ENCODE peak calls at places on chromosome 1, in seven cellular contexts. Z is heart right ventricle, I is SJSA1, P is fibroblast of mammary gland, D is AG04450, Q is prostate gland, E is brain microvascular endothelial cell. M is an unnamed sample.
A peak's percentile ranks its signal among the peaks of the same experiment; 100 is the strongest.

GRCh38 chr1:118483245-118484006 is 298.4 kb upstream of the SPAG17 start:
- DNase-seq in Z (no peak), I (no peak), P (no peak), D (no peak), Q (no peak), E (no peak), M (no peak)

GRCh38 chr1:111679541-111679940 is 59.7 kb downstream of the INKA2 start:
- DNase-seq in Z (no peak), I (no peak), P (no peak), D (no peak), Q (no peak), E (no peak), M (no peak)

GRCh38 chr1:91502882-91503184 is 2.2 kb downstream of the CDC7 start:
- DNase-seq in Z (no peak), I (no peak), P (peak; percentile 49), D (no peak), Q (no peak), E (peak; percentile 9), M (peak; percentile 41)

GRCh38 chr1:111955755-111956154 is 33.7 kb downstream of the KCND3 start:
- DNase-seq in Z (no peak), I (no peak), P (peak; percentile 23), D (no peak), Q (no peak), E (no peak), M (no peak)

GRCh38 chr1:58765016-58765415 is 18.8 kb downstream of the JUN start:
- DNase-seq in Z (no peak), I (no peak), P (peak; percentile 31), D (no peak), Q (no peak), E (no peak), M (no peak)

GRCh38 chr1:243482237-243483022 is 226.6 kb downstream of the SDCCAG8 start:
- DNase-seq in Z (no peak), I (no peak), P (peak; percentile 47), D (no peak), Q (no peak), E (peak; percentile 71), M (peak; percentile 62)

GRCh38 chr1:194755241-194755953 is 1569.0 kb upstream of the B3GALT2 start:
- DNase-seq in Z (no peak), I (no peak), P (no peak), D (no peak), Q (no peak), E (no peak), M (no peak)

GRCh38 chr1:230825061-230825803 is 43.1 kb downstream of the C1orf198 start:
- DNase-seq in Z (no peak), I (no peak), P (peak; percentile 89), D (peak; percentile 46), Q (no peak), E (peak; percentile 57), M (peak; percentile 65)

GRCh38 chr1:3914911-3915310 is 14.8 kb upstream of the C1orf174 start:
- DNase-seq in Z (no peak), I (no peak), P (no peak), D (no peak), Q (no peak), E (no peak), M (no peak)

GRCh38 chr1:205630651-205631009 is 1.2 kb downstream of the ELK4 start:
- DNase-seq in Z (no peak), I (no peak), P (no peak), D (no peak), Q (no peak), E (peak; percentile 8), M (no peak)

GRCh38 chr1:64269558-64269884 is 66.1 kb downstream of the UBE2U start:
- DNase-seq in Z (no peak), I (no peak), P (no peak), D (no peak), Q (no peak), E (no peak), M (no peak)

GRCh38 chr1:115469703-115470476 is 131.8 kb upstream of the NGF start:
- DNase-seq in Z (peak; percentile 42), I (peak; percentile 84), P (peak; percentile 54), D (no peak), Q (no peak), E (peak; percentile 66), M (peak; percentile 50)

GRCh38 chr1:200437556-200438203 is 27.8 kb upstream of the ZNF281 start:
- DNase-seq in Z (no peak), I (no peak), P (peak; percentile 40), D (no peak), Q (no peak), E (no peak), M (peak; percentile 29)

GRCh38 chr1:151255381-151255780 is 847 bp downstream of the PSMD4 start:
- DNase-seq in Z (no peak), I (no peak), P (peak; percentile 26), D (no peak), Q (no peak), E (peak; percentile 7), M (no peak)

GRCh38 chr1:59543211-59543668 is 246.3 kb downstream of the FGGY start:
- DNase-seq in Z (no peak), I (no peak), P (no peak), D (no peak), Q (no peak), E (no peak), M (no peak)

GRCh38 chr1:162191396-162192322 is 122.2 kb downstream of the NOS1AP start:
- DNase-seq in Z (no peak), I (no peak), P (no peak), D (no peak), Q (no peak), E (no peak), M (no peak)

GRCh38 chr1:147243228-147243685 is 773 bp downstream of the CHD1L start:
- DNase-seq in Z (peak; percentile 37), I (no peak), P (no peak), D (no peak), Q (no peak), E (no peak), M (no peak)

GRCh38 chr1:173411835-173412742 is 65.0 kb upstream of the PRDX6 start:
- DNase-seq in Z (no peak), I (no peak), P (peak; percentile 93), D (no peak), Q (no peak), E (peak; percentile 78), M (peak; percentile 73)

GRCh38 chr1:24336099-24336498 is 16.9 kb downstream of the GRHL3 start:
- DNase-seq in Z (no peak), I (no peak), P (no peak), D (no peak), Q (no peak), E (no peak), M (no peak)

GRCh38 chr1:59077739-59078503 is 219.0 kb upstream of the FGGY start:
- DNase-seq in Z (no peak), I (no peak), P (no peak), D (no peak), Q (no peak), E (no peak), M (no peak)

GRCh38 chr1:201530741-201531521 is 8.0 kb upstream of the NAV1 start:
- DNase-seq in Z (peak; percentile 86), I (peak; percentile 81), P (peak; percentile 89), D (no peak), Q (peak; percentile 57), E (peak; percentile 81), M (peak; percentile 85)
- H3K4me3 ChIP-seq in Z (no peak overlapping the region), I (no peak overlapping the region), P (no peak overlapping the region), D (no peak overlapping the region), Q (no peak overlapping the region), E (no peak overlapping the region), M (no peak overlapping the region)

DNA sequence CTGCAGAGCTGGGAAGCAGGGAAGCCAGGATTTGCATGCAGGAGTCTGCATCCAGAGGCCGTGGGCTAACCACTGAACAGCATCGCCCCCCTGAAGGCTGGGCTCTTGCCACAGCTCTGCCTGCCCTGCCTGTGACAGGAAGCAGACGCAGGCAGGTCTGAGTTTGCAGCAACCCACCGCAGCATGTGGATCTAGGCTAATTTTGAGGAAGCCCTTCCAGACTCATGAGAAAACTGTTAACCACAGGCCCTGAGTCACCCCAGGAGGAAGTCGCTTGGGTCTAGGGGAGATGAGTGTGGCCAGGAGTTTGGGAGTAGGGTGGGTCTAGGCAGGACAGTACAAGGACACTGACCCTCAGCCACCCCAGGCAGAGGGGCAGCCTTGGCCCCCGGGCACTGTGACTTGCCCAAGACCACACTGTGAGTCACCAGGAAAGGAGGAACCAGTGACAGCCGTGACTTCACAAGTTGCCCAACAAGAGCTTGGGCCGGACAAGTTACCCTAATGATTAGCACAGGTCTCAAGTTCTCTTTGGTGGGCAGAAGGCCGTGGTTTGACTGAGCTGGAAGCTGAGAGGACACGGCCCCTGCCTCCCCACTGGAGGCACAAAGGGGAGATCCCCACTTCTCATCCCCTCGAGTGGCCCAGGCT is 904 bp downstream of the LAPTM5 start:
- DNase-seq in Z (peak; percentile 49), I (peak; percentile 64), P (peak; percentile 88), D (no peak), Q (no peak), E (peak; percentile 81), M (peak; percentile 90)
- H3K4me3 ChIP-seq in Z (peak overlapping the region; percentile 73), I (no peak overlapping the region), P (no peak overlapping the region), D (no peak overlapping the region), Q (peak overlapping the region; percentile 4), E (no peak overlapping the region), M (no peak overlapping the region)

GRCh38 chr1:16976966-16977365 is 3.5 kb downstream of the MFAP2 start:
- DNase-seq in Z (no peak), I (no peak), P (no peak), D (no peak), Q (no peak), E (no peak), M (no peak)

GRCh38 chr1:16977377-16977776 is 3.0 kb downstream of the MFAP2 start:
- DNase-seq in Z (no peak), I (no peak), P (no peak), D (no peak), Q (no peak), E (no peak), M (no peak)

GRCh38 chr1:16975838-16976237 is 4.6 kb downstream of the MFAP2 start:
- DNase-seq in Z (no peak), I (no peak), P (no peak), D (no peak), Q (no peak), E (no peak), M (no peak)

GRCh38 chr1:16973215-16973614 is 7.2 kb downstream of the MFAP2 start:
- DNase-seq in Z (no peak), I (no peak), P (no peak), D (no peak), Q (no peak), E (no peak), M (no peak)

DNA sequence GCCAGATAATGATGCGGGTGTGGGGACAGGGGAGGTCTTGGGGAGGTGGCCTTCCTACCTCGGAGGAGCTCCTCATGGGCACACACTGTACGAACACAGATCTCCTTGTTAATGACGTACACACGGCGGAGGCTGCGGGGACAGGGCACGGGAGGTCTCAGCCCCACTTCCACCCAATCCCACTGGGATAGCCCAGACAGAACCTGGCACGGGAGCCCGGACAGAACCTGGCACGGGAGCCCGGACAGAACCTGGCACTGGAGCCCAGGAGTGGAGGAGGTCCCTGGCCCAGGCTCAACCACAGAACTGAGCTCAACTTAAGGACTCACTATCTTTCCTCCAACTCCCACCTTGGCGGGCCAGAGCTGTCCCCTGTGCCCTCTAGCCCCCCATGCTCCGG is 5.2 kb downstream of the MFAP2 start:
- DNase-seq in Z (no peak), I (no peak), P (no peak), D (no peak), Q (no peak), E (no peak), M (no peak)
- H3K4me3 ChIP-seq in Z (no peak overlapping the region), I (no peak overlapping the region), P (no peak overlapping the region), D (no peak overlapping the region), Q (no peak overlapping the region), E (no peak overlapping the region), M (no peak overlapping the region)

DNA sequence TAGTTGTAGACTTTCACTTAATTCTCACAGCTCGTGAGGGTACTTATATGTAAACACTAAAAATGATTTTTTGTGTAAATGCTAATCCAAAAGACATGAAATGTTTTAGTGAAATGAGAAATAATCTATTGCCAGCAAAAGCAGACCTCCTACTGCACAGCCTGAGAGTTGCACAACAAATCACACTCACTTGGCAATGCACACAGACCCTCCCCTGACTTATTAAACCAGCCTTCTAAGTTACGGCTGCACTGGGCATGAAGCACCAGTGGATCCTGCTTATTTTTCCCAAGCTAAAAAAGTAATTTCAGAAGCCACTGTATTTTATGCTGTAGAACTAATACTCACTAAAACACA is 10.3 kb downstream of the ERRFI1 start:
- DNase-seq in Z (no peak), I (no peak), P (peak; percentile 73), D (no peak), Q (peak; percentile 58), E (no peak), M (peak; percentile 55)
- H3K4me3 ChIP-seq in Z (no peak overlapping the region), I (no peak overlapping the region), P (no peak overlapping the region), D (no peak overlapping the region), Q (no peak overlapping the region), E (no peak overlapping the region), M (no peak overlapping the region)

M was measured in astrocyte of the spinal cord.